ENCODE peak calls at places on chromosome 14, in seven cellular contexts. P, Y, I, A, S, U and H are unnamed samples.

GRCh38 chr14:43480961-43481360 is 1026.1 kb downstream of the FSCB start:
- DNase-seq in P (no peak), Y (no peak), I (no peak), A (no peak), S (no peak), U (no peak), H (no peak)

GRCh38 chr14:105894978-105895881 is 368.8 kb downstream of the TMEM121 start:
- DNase-seq in P (no peak), Y (no peak), I (peak; percentile 40), A (no peak), S (no peak), U (no peak), H (no peak)

GRCh38 chr14:39430762-39431415 is 1.3 kb downstream of the FBXO33 start:
- DNase-seq in P (no peak), Y (no peak), I (no peak), A (peak; percentile 24), S (peak; percentile 23), U (peak; percentile 12), H (no peak)

GRCh38 chr14:102525213-102526143 is 15.9 kb upstream of the ANKRD9 start:
- DNase-seq in P (peak; percentile 75), Y (peak; percentile 82), I (peak; percentile 51), A (peak; percentile 67), S (peak; percentile 74), U (peak; percentile 58), H (no peak)

GRCh38 chr14:55604900-55605418 is 25.0 kb downstream of the KTN1 start:
- DNase-seq in P (no peak), Y (no peak), I (no peak), A (no peak), S (no peak), U (no peak), H (no peak)

GRCh38 chr14:84894254-84894653 is 635.7 kb upstream of the FLRT2 start:
- DNase-seq in P (no peak), Y (no peak), I (no peak), A (no peak), S (no peak), U (no peak), H (no peak)

GRCh38 chr14:103124501-103125001 is 1.3 kb downstream of the TNFAIP2 start:
- DNase-seq in P (no peak), Y (no peak), I (no peak), A (no peak), S (no peak), U (no peak), H (no peak)

GRCh38 chr14:61153914-61154545 is 127.1 kb downstream of the TMEM30B start:
- DNase-seq in P (no peak), Y (no peak), I (no peak), A (no peak), S (no peak), U (no peak), H (no peak)

GRCh38 chr14:76352639-76353281 is 23.2 kb upstream of the ESRRB start:
- DNase-seq in P (peak; percentile 60), Y (peak; percentile 30), I (peak; percentile 67), A (peak; percentile 53), S (peak; percentile 56), U (peak; percentile 47), H (no peak)

GRCh38 chr14:52068741-52069616 is at the start of gene NID2:
- DNase-seq in P (peak; percentile 98), Y (peak; percentile 10), I (peak; percentile 60), A (peak; percentile 95), S (peak; percentile 97), U (peak; percentile 93), H (no peak)

GRCh38 chr14:105987563-105987962 is 461.2 kb downstream of the TMEM121 start:
- DNase-seq in P (no peak), Y (no peak), I (no peak), A (no peak), S (no peak), U (no peak), H (no peak)

GRCh38 chr14:38618514-38618913 is 362.6 kb upstream of the CLEC14A start:
- DNase-seq in P (no peak), Y (no peak), I (no peak), A (no peak), S (no peak), U (no peak), H (no peak)

GRCh38 chr14:61128382-61129167 is 147.5 kb downstream of the SLC38A6 start:
- DNase-seq in P (no peak), Y (no peak), I (no peak), A (no peak), S (no peak), U (no peak), H (no peak)

GRCh38 chr14:64841121-64841611 is 38.5 kb downstream of the SPTB start:
- DNase-seq in P (peak; percentile 54), Y (peak; percentile 88), I (no peak), A (peak; percentile 55), S (peak; percentile 85), U (peak; percentile 66), H (peak; percentile 27)

GRCh38 chr14:104603623-104604401 is 760 bp downstream of the TMEM179 start:
- DNase-seq in P (no peak), Y (no peak), I (no peak), A (no peak), S (no peak), U (no peak), H (no peak)

GRCh38 chr14:104423715-104424405 is 155.7 kb upstream of the C14orf180 start:
- DNase-seq in P (no peak), Y (no peak), I (no peak), A (no peak), S (no peak), U (no peak), H (no peak)

GRCh38 chr14:90756755-90757345 is 59.4 kb downstream of the TTC7B start:
- DNase-seq in P (no peak), Y (no peak), I (no peak), A (no peak), S (no peak), U (no peak), H (no peak)
- TF ChIP-seq CTCF in P (no peak), Y (no peak), I (no peak), A (no peak), S (peak; percentile 13), U (no peak), H (peak; percentile 14)

GRCh38 chr14:99731536-99732435 is 47.7 kb downstream of the CYP46A1 start:
- DNase-seq in P (no peak), Y (no peak), I (peak; percentile 30), A (no peak), S (no peak), U (no peak), H (no peak)

GRCh38 chr14:99732436-99733220 is 48.5 kb downstream of the CYP46A1 start:
- DNase-seq in P (no peak), Y (no peak), I (peak; percentile 48), A (no peak), S (no peak), U (no peak), H (no peak)

GRCh38 chr14:99729991-99730875 is 46.1 kb downstream of the CYP46A1 start:
- DNase-seq in P (no peak), Y (peak; percentile 76), I (peak; percentile 81), A (peak; percentile 22), S (no peak), U (peak; percentile 9), H (no peak)

GRCh38 chr14:99728981-99729451 is 44.9 kb downstream of the CYP46A1 start:
- DNase-seq in P (no peak), Y (no peak), I (peak; percentile 35), A (no peak), S (no peak), U (no peak), H (no peak)

DNA sequence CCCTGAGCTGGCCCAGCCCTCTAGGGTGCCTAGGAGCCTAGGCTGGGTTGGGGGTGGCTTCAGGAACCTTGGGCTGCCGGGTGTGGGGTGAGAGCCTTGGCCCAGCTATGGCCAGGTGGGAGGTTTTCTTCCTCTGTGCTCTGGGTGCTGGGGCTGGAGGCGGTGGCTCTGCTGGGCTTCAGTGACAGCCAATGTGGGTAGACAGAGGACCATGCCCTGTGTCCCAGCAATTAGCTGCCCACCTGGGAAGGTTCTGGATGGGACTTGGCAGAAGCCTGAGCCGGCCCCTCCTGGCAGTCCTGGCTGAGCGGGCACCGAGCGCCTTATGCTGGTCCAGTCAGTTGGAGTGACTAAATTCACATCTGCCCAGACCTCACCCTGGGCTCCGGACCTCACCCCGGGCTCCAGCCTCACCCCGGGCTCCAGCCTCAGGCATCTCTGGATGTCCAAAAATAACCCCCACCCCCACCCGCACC is 46.8 kb downstream of the CYP46A1 start:
- DNase-seq in P (no peak), Y (no peak), I (peak; percentile 45), A (no peak), S (no peak), U (no peak), H (no peak)
- H3K4me3 ChIP-seq in P (no peak overlapping the region), Y (peak overlapping the region; percentile 68), I (no peak overlapping the region), A (no peak overlapping the region), S (no peak overlapping the region), U (no peak overlapping the region), H (no peak overlapping the region)

GRCh38 chr14:94309721-94310120 is 13.4 kb downstream of the SERPINA6 start:
- DNase-seq in P (no peak), Y (no peak), I (no peak), A (no peak), S (no peak), U (no peak), H (no peak)

GRCh38 chr14:94310248-94310647 is 12.9 kb downstream of the SERPINA6 start:
- DNase-seq in P (no peak), Y (no peak), I (no peak), A (no peak), S (no peak), U (no peak), H (no peak)

GRCh38 chr14:94313991-94314655 is 9.0 kb downstream of the SERPINA6 start:
- DNase-seq in P (peak; percentile 55), Y (no peak), I (no peak), A (peak; percentile 79), S (peak; percentile 61), U (peak; percentile 40), H (peak; percentile 22)

GRCh38 chr14:94314890-94315289 is 8.2 kb downstream of the SERPINA6 start:
- DNase-seq in P (no peak), Y (no peak), I (no peak), A (no peak), S (no peak), U (no peak), H (no peak)

DNA sequence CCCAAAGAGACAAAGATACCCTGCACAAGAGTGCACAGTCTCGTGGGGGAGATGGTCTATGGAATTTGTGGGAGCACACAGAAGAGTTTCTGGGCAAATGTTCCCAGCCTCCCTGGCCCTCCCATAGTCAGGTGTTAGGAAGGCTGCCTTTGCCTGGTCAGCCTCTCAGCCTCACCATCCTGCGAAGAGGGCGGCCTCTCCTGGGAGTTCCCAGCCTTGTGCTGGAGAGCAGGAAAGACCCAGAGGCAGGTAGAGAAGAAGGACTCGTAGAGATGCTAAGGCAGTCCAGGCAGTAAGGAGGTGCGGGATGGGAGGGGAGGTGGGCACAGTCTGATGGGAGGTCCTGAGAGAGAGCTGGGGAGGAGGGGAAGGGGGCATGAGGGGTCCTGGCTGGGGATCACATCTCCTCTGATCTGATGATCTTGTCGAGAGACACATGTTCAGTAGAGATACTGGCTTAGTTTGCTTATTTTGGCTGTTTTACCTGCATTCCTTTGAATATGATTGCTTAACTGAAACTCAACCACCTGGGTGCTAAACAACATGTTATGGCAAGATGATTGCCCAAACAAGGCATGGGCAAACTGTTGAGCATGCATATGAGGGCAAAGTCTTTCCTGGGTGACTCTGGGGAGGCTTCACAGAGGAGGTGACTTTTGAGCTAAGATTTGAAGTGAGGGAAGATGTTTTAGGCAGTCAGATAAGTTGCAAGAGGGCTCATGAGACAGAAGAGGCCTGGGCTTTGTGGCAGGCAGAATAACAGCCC is 10.5 kb downstream of the SERPINA6 start:
- DNase-seq in P (no peak), Y (no peak), I (no peak), A (no peak), S (no peak), U (no peak), H (no peak)
- TF ChIP-seq CTCF in P (no peak), Y (no peak), I (no peak), A (no peak), S (no peak), U (no peak), H (no peak)

GRCh38 chr14:59871166-59871495 is 555 bp upstream of the RTN1 start:
- DNase-seq in P (no peak), Y (no peak), I (no peak), A (no peak), S (no peak), U (no peak), H (no peak)
- H3K4me3 ChIP-seq in P (peak overlapping the region; percentile 42), Y (peak overlapping the region; percentile 69), I (peak overlapping the region; percentile 41), A (peak overlapping the region; percentile 38), S (peak overlapping the region; percentile 59), U (peak overlapping the region; percentile 58), H (peak overlapping the region; percentile 66)